ENCODE peak calls at places on chromosomes 1 and 21, in five cellular contexts. J, M, F, C and G are unnamed samples.

GRCh38 chr1:31897534-31898100 is 40.6 kb downstream of the PTP4A2 start:
- DNase-seq in J (no peak), M (no peak), F (peak; percentile 64), C (no peak), G (no peak)

GRCh38 chr1:19978143-19978542 is 1.3 kb downstream of the PLA2G2A start:
- DNase-seq in J (no peak), M (no peak), F (no peak), C (no peak), G (no peak)

GRCh38 chr1:160795951-160796383 is at the start of gene LY9:
- DNase-seq in J (no peak), M (no peak), F (no peak), C (no peak), G (no peak)

GRCh38 chr1:107390076-107390420 is 249.2 kb downstream of the NTNG1 start:
- DNase-seq in J (no peak), M (no peak), F (no peak), C (no peak), G (no peak)

GRCh38 chr1:29830383-29830782 is 594.1 kb downstream of the PTPRU start:
- DNase-seq in J (no peak), M (no peak), F (no peak), C (no peak), G (no peak)

GRCh38 chr21:45267390-45267760 is 20.3 kb downstream of the POFUT2 start:
- DNase-seq in J (peak; percentile 29), M (no peak), F (no peak), C (no peak), G (peak; percentile 33)

GRCh38 chr1:200240655-200241054 is 169.2 kb downstream of the ZNF281 start:
- DNase-seq in J (no peak), M (no peak), F (peak; percentile 66), C (no peak), G (no peak)

GRCh38 chr1:40477680-40478057 is 579 bp downstream of the ZFP69 start:
- DNase-seq in J (no peak), M (peak; percentile 28), F (peak; percentile 9), C (no peak), G (no peak)

GRCh38 chr1:241551759-241552638 is 19.8 kb downstream of the KMO start:
- DNase-seq in J (no peak), M (no peak), F (no peak), C (no peak), G (no peak)

GRCh38 chr21:31429500-31429899 is 85.4 kb upstream of the TIAM1 start:
- DNase-seq in J (no peak), M (no peak), F (no peak), C (no peak), G (no peak)

GRCh38 chr1:199574949-199575348 is 452.6 kb upstream of the NR5A2 start:
- DNase-seq in J (no peak), M (no peak), F (no peak), C (no peak), G (no peak)

GRCh38 chr1:99648107-99648506 is 2.2 kb downstream of the PALMD start:
- DNase-seq in J (peak; percentile 56), M (peak; percentile 29), F (peak; percentile 95), C (no peak), G (peak; percentile 66)

GRCh38 chr1:183870351-183871077 is 65.6 kb downstream of the RGL1 start:
- DNase-seq in J (no peak), M (peak; percentile 22), F (no peak), C (no peak), G (peak; percentile 70)

GRCh38 chr1:8702121-8702520 is 115.3 kb downstream of the RERE start:
- DNase-seq in J (peak; percentile 76), M (no peak), F (peak; percentile 71), C (no peak), G (no peak)

GRCh38 chr1:202018476-202019234 is 8.3 kb downstream of the ELF3 start:
- DNase-seq in J (peak; percentile 72), M (peak; percentile 20), F (no peak), C (no peak), G (peak; percentile 89)

GRCh38 chr1:203661572-203661971 is 34.9 kb downstream of the ATP2B4 start:
- DNase-seq in J (no peak), M (no peak), F (no peak), C (no peak), G (no peak)

GRCh38 chr1:87542697-87543096 is 214.0 kb downstream of the LMO4 start:
- DNase-seq in J (no peak), M (no peak), F (no peak), C (no peak), G (no peak)

GRCh38 chr1:154729598-154729997 is 121.6 kb upstream of the ADAR start:
- DNase-seq in J (no peak), M (no peak), F (no peak), C (no peak), G (no peak)

GRCh38 chr1:66270122-66270812 is 263.7 kb upstream of the SGIP1 start:
- DNase-seq in J (no peak), M (peak; percentile 66), F (no peak), C (no peak), G (no peak)

GRCh38 chr1:230186003-230186863 is 119.2 kb downstream of the GALNT2 start:
- DNase-seq in J (peak; percentile 85), M (peak; percentile 91), F (peak; percentile 92), C (peak; percentile 26), G (no peak)

GRCh38 chr21:32413697-32414578 is 1.4 kb downstream of the EVA1C start:
- DNase-seq in J (no peak), M (peak; percentile 62), F (peak; percentile 68), C (no peak), G (no peak)

GRCh38 chr1:203671047-203671446 is 44.4 kb downstream of the ATP2B4 start:
- DNase-seq in J (no peak), M (peak; percentile 78), F (no peak), C (no peak), G (no peak)

GRCh38 chr21:31201144-31201543 is 142.9 kb downstream of the TIAM1 start:
- DNase-seq in J (no peak), M (no peak), F (no peak), C (no peak), G (no peak)

GRCh38 chr1:175201061-175201508 is 8.5 kb upstream of the KIAA0040 start:
- DNase-seq in J (no peak), M (peak; percentile 2), F (peak; percentile 91), C (no peak), G (peak; percentile 46)

GRCh38 chr1:94863919-94864318 is 43.8 kb downstream of the SLC44A3 start:
- DNase-seq in J (no peak), M (peak; percentile 96), F (peak; percentile 83), C (peak; percentile 58), G (no peak)

GRCh38 chr1:165542647-165543046 is 1.2 kb upstream of the LRRC52 start:
- DNase-seq in J (no peak), M (no peak), F (no peak), C (no peak), G (no peak)

GRCh38 chr1:99481391-99481996 is 164.4 kb upstream of the PALMD start:
- DNase-seq in J (peak; percentile 75), M (peak; percentile 57), F (peak; percentile 75), C (no peak), G (no peak)

GRCh38 chr1:78047631-78048030 is 1.9 kb downstream of the GIPC2 start:
- DNase-seq in J (no peak), M (no peak), F (peak; percentile 69), C (no peak), G (no peak)

GRCh38 chr1:116008651-116009380 is 32.5 kb downstream of the SLC22A15 start:
- DNase-seq in J (no peak), M (no peak), F (no peak), C (no peak), G (no peak)

GRCh38 chr1:116002781-116003455 is 26.6 kb downstream of the SLC22A15 start:
- DNase-seq in J (no peak), M (no peak), F (no peak), C (no peak), G (no peak)

GRCh38 chr1:116001739-116002487 is 25.6 kb downstream of the SLC22A15 start:
- DNase-seq in J (no peak), M (no peak), F (no peak), C (peak; percentile 32), G (no peak)

DNA sequence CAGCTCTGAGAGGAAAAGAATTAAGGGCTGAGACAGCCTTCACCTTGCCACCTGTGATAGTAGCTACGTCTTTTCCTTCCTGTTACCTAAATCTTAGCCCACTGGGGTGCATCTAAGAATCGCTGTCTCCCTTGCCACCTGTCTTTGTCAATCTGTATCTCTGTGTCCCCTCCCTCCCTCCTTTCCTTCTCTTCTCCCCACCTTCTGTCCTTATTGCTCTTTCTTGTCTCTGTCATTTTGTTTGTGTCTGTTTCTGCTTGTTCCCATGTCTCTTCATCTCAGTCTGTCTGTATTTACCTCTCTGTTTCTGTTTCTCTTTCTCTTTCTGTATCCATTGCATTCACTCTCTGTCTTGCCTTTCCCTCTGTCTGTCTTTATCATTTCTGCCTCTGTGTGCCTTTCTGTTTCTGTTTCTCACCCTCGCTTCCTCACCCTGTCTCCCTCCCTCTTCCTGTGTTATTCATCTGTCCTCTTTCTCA is 30.2 kb downstream of the SLC22A15 start:
- DNase-seq in J (no peak), M (no peak), F (no peak), C (no peak), G (no peak)
- H3K9ac ChIP-seq in J (no peak overlapping the region), M (no peak overlapping the region), F (no peak overlapping the region), C (no peak overlapping the region), G (no peak overlapping the region)

GRCh38 chr1:88801575-88802208 is 89.7 kb downstream of the GTF2B start:
- DNase-seq in J (no peak), M (peak; percentile 55), F (peak; percentile 18), C (peak; percentile 7), G (no peak)
- H3K27ac ChIP-seq in J (no peak overlapping the region), M (no peak overlapping the region), F (peak overlapping the region; percentile 8), C (no peak overlapping the region), G (no peak overlapping the region)

GRCh38 chr1:117312453-117313138 is 54.7 kb upstream of the MAN1A2 start:
- DNase-seq in J (no peak), M (peak; percentile 62), F (peak; percentile 47), C (no peak), G (no peak)
- TF ChIP-seq CTCF in J (peak; percentile 58), M (peak; percentile 66), F (peak; percentile 30), C (peak; percentile 14), G (no peak)

GRCh38 chr1:3904843-3905185 is 4.7 kb upstream of the C1orf174 start:
- DNase-seq in J (no peak), M (no peak), F (no peak), C (no peak), G (peak; percentile 32)

GRCh38 chr1:3902111-3902511 is 2.0 kb upstream of the C1orf174 start:
- DNase-seq in J (no peak), M (no peak), F (no peak), C (no peak), G (peak; percentile 74)

GRCh38 chr1:3904006-3904842 is 4.2 kb upstream of the C1orf174 start:
- DNase-seq in J (peak; percentile 60), M (no peak), F (no peak), C (no peak), G (peak; percentile 68)

GRCh38 chr1:3902546-3902945 is 2.5 kb upstream of the C1orf174 start:
- DNase-seq in J (no peak), M (no peak), F (no peak), C (no peak), G (no peak)

GRCh38 chr1:3903141-3904005 is 3.3 kb upstream of the C1orf174 start:
- DNase-seq in J (no peak), M (no peak), F (no peak), C (no peak), G (peak; percentile 62)
- H3K9ac ChIP-seq in J (no peak overlapping the region), M (no peak overlapping the region), F (no peak overlapping the region), C (no peak overlapping the region), G (no peak overlapping the region)

GRCh38 chr1:15413563-15414449 is 4.1 kb downstream of the EFHD2 start:
- DNase-seq in J (peak; percentile 67), M (no peak), F (no peak), C (no peak), G (no peak)
- H3K27ac ChIP-seq in J (no peak overlapping the region), M (no peak overlapping the region), F (peak overlapping the region; percentile 40), C (no peak overlapping the region), G (no peak overlapping the region)